ENCODE peak calls at places on chromosome 11, in nine cellular contexts. X is stimulated activated naive CD4-positive, alpha-beta T cell treated with Interleukin-2 at 50 U/mL for 16 hours; A is iris pigment epithelial cell; O is H54; G is stimulated activated CD4-positive, alpha-beta T cell treated with anti-CD3 and anti-CD28 coated beads, Interleukin-2, amount 100 ng/mL, for 48 hours; Q is EH; P is NCI-H1048; H is COR-L47; M is effector memory CD4-positive, alpha-beta T cell. U is an unnamed sample.

GRCh38 chr11:46254135-46254491 is 23.3 kb upstream of the CREB3L1 start:
- DNase-seq in X (no peak), A (no peak), O (no peak), G (no peak), Q (no peak), P (no peak), H (no peak), M (no peak), U (no peak)

GRCh38 chr11:102447193-102447592 is 5.4 kb downstream of the TMEM123 start:
- DNase-seq in X (no peak), A (no peak), O (no peak), G (no peak), Q (no peak), P (no peak), H (no peak), M (no peak), U (no peak)

GRCh38 chr11:4606231-4607015 is 1.6 kb downstream of the TRIM68 start:
- DNase-seq in X (no peak), A (peak), O (no peak), G (no peak), Q (peak), P (no peak), H (no peak), M (no peak), U (peak)

GRCh38 chr11:29343465-29344333 is 673.1 kb downstream of the KCNA4 start:
- DNase-seq in X (no peak), A (peak), O (peak), G (peak), Q (peak), P (peak), H (peak), M (no peak), U (peak)

GRCh38 chr11:103257360-103257759 is 148.1 kb downstream of the DYNC2H1 start:
- DNase-seq in X (no peak), A (peak), O (peak), G (no peak), Q (peak), P (no peak), H (peak), M (no peak), U (peak)

GRCh38 chr11:45846174-45846675 is 1.1 kb upstream of the CRY2 start:
- DNase-seq in X (no peak), A (no peak), O (no peak), G (no peak), Q (no peak), P (no peak), H (no peak), M (no peak), U (no peak)

GRCh38 chr11:9726313-9727022 is 62.6 kb downstream of the SWAP70 start:
- DNase-seq in X (no peak), A (peak), O (peak), G (no peak), Q (peak), P (no peak), H (peak), M (no peak), U (peak)

GRCh38 chr11:61701298-61701993 is 21.3 kb downstream of the DAGLA start:
- DNase-seq in X (no peak), A (peak), O (no peak), G (no peak), Q (peak), P (no peak), H (peak), M (no peak), U (no peak)

GRCh38 chr11:12091957-12092558 is 18.3 kb upstream of the MICAL2 start:
- DNase-seq in X (no peak), A (no peak), O (no peak), G (no peak), Q (peak), P (no peak), H (peak), M (no peak), U (no peak)

GRCh38 chr11:119103793-119104192 is 2.1 kb upstream of the DPAGT1 start:
- DNase-seq in X (no peak), A (no peak), O (no peak), G (no peak), Q (peak), P (no peak), H (no peak), M (no peak), U (peak)

GRCh38 chr11:3341298-3341697 is 37.6 kb downstream of the ZNF195 start:
- DNase-seq in X (peak), A (peak), O (peak), G (peak), Q (no peak), P (no peak), H (peak), M (peak), U (peak)